ENCODE peak calls at places on chromosomes 1 and 21, in six cellular contexts. I is mucosa of descending colon, F is left lung, L is testis, G is colonic mucosa, H is mammary epithelial cell. E is an unnamed sample. For H3K4me1, the result is how much of the 10 kb centered on the place peaks cover.

GRCh38 chr1:201665036-201665435 is 126.1 kb downstream of the NAV1 start:
- DNase-seq in G (no peak), H (no peak), I (no peak), F (no peak), L (no peak), E (no peak)

GRCh38 chr1:201348211-201348566 is 29.3 kb downstream of the TNNT2 start:
- DNase-seq in H (peak), L (peak), F (no peak), I (no peak), G (peak), E (no peak)

GRCh38 chr21:44414291-44415072 is 40.8 kb upstream of the LRRC3 start:
- DNase-seq in F (peak), H (no peak), I (no peak), G (no peak), L (no peak), E (no peak)

GRCh38 chr1:57770772-57771171 is 346.9 kb upstream of the DAB1 start:
- DNase-seq in F (no peak), G (no peak), I (no peak), L (no peak), H (peak), E (no peak)

GRCh38 chr1:6912507-6912906 is 127.3 kb downstream of the CAMTA1 start:
- DNase-seq in H (no peak), F (peak), I (no peak), G (no peak), L (peak), E (peak)

GRCh38 chr1:89823679-89824292 is 3.0 kb downstream of the LRRC8D start:
- DNase-seq in L (peak), G (no peak), I (no peak), F (no peak), H (no peak), E (no peak)

GRCh38 chr1:236214761-236215160 is 67.0 kb downstream of the ERO1B start:
- DNase-seq in F (no peak), H (no peak), L (no peak), G (no peak), I (no peak), E (no peak)

GRCh38 chr1:11453742-11454442 is 25.1 kb upstream of the DISP3 start:
- DNase-seq in G (no peak), F (no peak), L (no peak), I (no peak), H (no peak), E (no peak)

GRCh38 chr1:228647523-228648444 is 87.5 kb upstream of the RHOU start:
- DNase-seq in F (peak), G (peak), L (peak), I (peak), H (peak), E (peak)

GRCh38 chr1:209493584-209493983 is 89.9 kb upstream of the CAMK1G start:
- DNase-seq in H (no peak), F (no peak), L (no peak), I (no peak), G (no peak), E (no peak)

GRCh38 chr1:64150266-64150665 is 53.2 kb upstream of the UBE2U start:
- DNase-seq in H (no peak), I (no peak), L (no peak), F (no peak), G (no peak), E (no peak)

GRCh38 chr1:215651867-215652266 is 84.8 kb downstream of the KCTD3 start:
- DNase-seq in H (no peak), F (no peak), I (no peak), L (no peak), G (no peak), E (no peak)

GRCh38 chr1:48093696-48094518 is 96.7 kb upstream of the TRABD2B start:
- DNase-seq in F (peak), L (peak), G (peak), H (peak), I (peak), E (peak)

GRCh38 chr1:57019240-57019805 is 53.5 kb upstream of the C8B start:
- DNase-seq in G (no peak), H (no peak), L (no peak), F (no peak), I (no peak), E (no peak)

GRCh38 chr1:6075747-6076146 is 30.1 kb downstream of the KCNAB2 start:
- DNase-seq in G (no peak), L (no peak), H (peak), F (no peak), I (no peak), E (no peak)

GRCh38 chr1:65148548-65149390 is 766 bp downstream of the AK4 start:
- DNase-seq in F (peak), I (peak), H (peak), L (peak), G (peak), E (peak)

GRCh38 chr21:25735895-25736597 is 1.3 kb downstream of the GABPA start:
- DNase-seq in I (no peak), F (no peak), H (peak), G (no peak), L (no peak), E (no peak)

GRCh38 chr1:186875874-186876273 is 47.1 kb downstream of the PLA2G4A start:
- DNase-seq in H (peak), F (no peak), G (no peak), I (no peak), L (no peak), E (no peak)

GRCh38 chr1:221689138-221689537 is 52.8 kb downstream of the DUSP10 start:
- DNase-seq in F (no peak), L (no peak), I (no peak), H (no peak), G (no peak), E (no peak)

GRCh38 chr1:19476440-19477190 is 8.7 kb downstream of the CAPZB start:
- DNase-seq in F (no peak), H (no peak), G (peak), L (no peak), I (no peak), E (peak)

GRCh38 chr1:197178998-197179397 is 32.5 kb upstream of the ASPM start:
- DNase-seq in H (no peak), G (no peak), L (no peak), I (no peak), F (no peak), E (no peak)

GRCh38 chr1:174023438-174023837 is 1.3 kb upstream of the RC3H1 start:
- DNase-seq in G (peak), I (no peak), H (peak), L (no peak), F (no peak), E (no peak)

GRCh38 chr1:212285685-212286436 is 651 bp downstream of the PPP2R5A start:
- DNase-seq in I (peak), F (peak), G (peak), H (peak), L (peak), E (peak)

GRCh38 chr1:27604579-27605299 is 795 bp upstream of the AHDC1 start:
- DNase-seq in F (no peak), I (no peak), L (no peak), G (no peak), H (no peak), E (no peak)

GRCh38 chr1:201119206-201119814 is 7.1 kb upstream of the CACNA1S start:
- DNase-seq in L (peak), H (no peak), F (no peak), I (no peak), G (peak), E (no peak)

DNA sequence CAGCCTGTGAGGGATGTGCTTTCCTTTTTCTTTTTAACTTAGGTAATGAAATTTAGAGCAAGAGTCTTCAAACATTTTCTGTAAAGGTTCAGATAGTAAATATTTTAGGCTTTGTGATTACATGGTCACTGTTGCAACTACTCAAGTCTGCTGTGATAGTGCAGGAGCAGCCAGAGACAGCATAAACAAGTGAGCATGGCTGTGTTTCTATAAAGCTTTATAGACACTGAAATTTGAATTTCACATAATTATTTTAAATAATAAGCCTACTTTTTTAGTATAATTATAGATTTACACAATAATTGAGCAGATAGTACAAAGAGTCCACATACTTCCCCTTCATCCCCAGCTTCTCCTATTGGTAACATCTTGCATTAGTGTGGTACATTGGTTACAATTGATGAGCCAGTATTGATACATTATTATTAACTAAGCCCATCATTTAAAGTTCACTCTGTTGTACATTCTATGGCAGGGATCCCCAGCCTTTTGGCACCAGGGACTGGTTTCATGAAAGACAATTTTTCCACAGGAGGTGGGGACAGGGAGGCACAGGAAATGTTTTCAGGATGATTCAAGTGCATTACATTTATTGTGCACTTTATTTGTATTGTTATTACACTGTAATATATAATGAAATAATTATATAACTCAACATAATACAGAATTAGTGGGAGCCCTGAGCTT is 3.0 kb downstream of the ATF6 start:
- DNase-seq in L (no peak), H (no peak), I (no peak), G (no peak), F (no peak), E (no peak)
- H3K4me1 ChIP-seq in L (under half), H (under half), I (under half), G (under half), F (half or more), E (under half)

GRCh38 chr1:169902750-169903149 is 9.1 kb upstream of the SCYL3 start:
- DNase-seq in I (no peak), F (no peak), L (no peak), G (no peak), H (no peak), E (no peak)

GRCh38 chr1:169900567-169900966 is 6.9 kb upstream of the SCYL3 start:
- DNase-seq in F (no peak), H (no peak), L (no peak), I (no peak), G (no peak), E (no peak)

GRCh38 chr1:169899519-169900217 is 6.0 kb upstream of the SCYL3 start:
- DNase-seq in H (peak), I (no peak), F (no peak), G (no peak), L (no peak), E (no peak)

GRCh38 chr1:169904834-169905233 is 11.1 kb upstream of the SCYL3 start:
- DNase-seq in G (no peak), H (no peak), I (no peak), L (no peak), F (no peak), E (no peak)

DNA sequence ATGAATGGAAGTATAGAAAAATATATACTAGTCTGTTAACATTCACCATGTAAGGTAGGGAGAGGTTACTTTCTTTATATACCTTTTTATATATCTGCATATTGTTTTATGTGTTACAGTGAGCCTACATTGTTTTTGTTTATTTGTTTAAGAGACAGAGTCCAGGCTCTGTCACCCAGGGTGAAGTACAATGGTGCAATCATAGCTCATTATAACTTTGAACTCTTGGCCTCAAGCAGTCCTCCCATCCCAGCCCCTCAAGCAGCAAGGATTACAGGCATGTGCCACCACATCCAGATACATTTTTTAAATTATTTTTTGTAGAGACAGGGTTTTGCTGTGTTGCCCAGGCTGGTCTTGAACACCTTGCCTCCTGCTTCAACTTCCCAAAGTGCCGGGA is 7.4 kb upstream of the SCYL3 start:
- DNase-seq in I (no peak), G (no peak), L (no peak), F (no peak), H (no peak), E (no peak)
- H3K4me1 ChIP-seq in I (under half), G (under half), L (under half), F (under half), H (under half), E (under half)

GRCh38 chr1:33338495-33339211 is 17.8 kb upstream of the A3GALT2 start:
- DNase-seq in L (peak), H (peak), I (no peak), F (no peak), G (no peak), E (peak)
- H3K4me1 ChIP-seq in L (half or more), H (half or more), I (half or more), F (half or more), G (under half), E (half or more)

GRCh38 chr21:41479686-41480085 is 28.3 kb downstream of the TMPRSS2 start:
- DNase-seq in L (no peak), F (no peak), G (no peak), I (no peak), H (no peak), E (no peak)

GRCh38 chr21:41482980-41483379 is 25.0 kb downstream of the TMPRSS2 start:
- DNase-seq in F (no peak), G (no peak), I (no peak), L (no peak), H (no peak), E (no peak)

GRCh38 chr21:41482321-41482720 is 25.6 kb downstream of the TMPRSS2 start:
- DNase-seq in H (peak), I (no peak), F (no peak), L (no peak), G (no peak), E (no peak)

GRCh38 chr21:41480086-41480690 is 27.8 kb downstream of the TMPRSS2 start:
- DNase-seq in L (no peak), H (no peak), G (peak), I (peak), F (no peak), E (no peak)

DNA sequence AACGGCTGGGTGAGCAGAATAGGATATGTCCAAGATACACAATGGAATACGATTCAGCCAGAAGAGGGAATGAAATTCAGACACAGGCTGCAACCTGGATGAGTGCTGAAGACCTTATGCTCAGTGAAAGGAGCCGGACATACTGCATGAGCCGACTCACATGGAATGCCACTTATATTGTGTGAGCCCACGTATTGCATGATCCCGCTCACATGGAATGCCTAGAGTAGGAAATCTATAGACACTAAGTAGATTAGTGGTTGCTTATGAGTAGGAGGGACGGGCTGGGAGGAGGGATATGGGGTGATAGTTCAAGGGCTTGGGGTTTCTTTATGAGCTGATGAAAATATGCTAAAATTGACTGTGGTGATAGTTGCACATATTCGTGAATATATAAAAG is 26.8 kb downstream of the TMPRSS2 start:
- DNase-seq in I (no peak), G (no peak), F (no peak), L (no peak), H (no peak), E (no peak)
- H3K4me1 ChIP-seq in I (under half), G (under half), F (under half), L (under half), H (under half), E (under half)

GRCh38 chr1:31952825-31953220 is 14.7 kb upstream of the PTP4A2 start:
- DNase-seq in I (no peak), G (no peak), F (no peak), L (no peak), H (no peak), E (no peak)

GRCh38 chr1:31954607-31955283 is 16.6 kb upstream of the PTP4A2 start:
- DNase-seq in L (peak), G (peak), H (peak), F (peak), I (peak), E (peak)

GRCh38 chr1:31944205-31945089 is 6.3 kb upstream of the PTP4A2 start:
- DNase-seq in L (peak), G (peak), F (peak), I (peak), H (no peak), E (peak)

GRCh38 chr1:31951276-31951675 is 13.1 kb upstream of the PTP4A2 start:
- DNase-seq in H (no peak), F (no peak), G (no peak), L (no peak), I (no peak), E (no peak)

GRCh38 chr1:31949862-31950261 is 11.7 kb upstream of the PTP4A2 start:
- DNase-seq in H (no peak), I (no peak), G (no peak), F (no peak), L (no peak), E (no peak)
- H3K4me1 ChIP-seq in H (under half), I (under half), G (under half), F (under half), L (under half), E (under half)

DNA sequence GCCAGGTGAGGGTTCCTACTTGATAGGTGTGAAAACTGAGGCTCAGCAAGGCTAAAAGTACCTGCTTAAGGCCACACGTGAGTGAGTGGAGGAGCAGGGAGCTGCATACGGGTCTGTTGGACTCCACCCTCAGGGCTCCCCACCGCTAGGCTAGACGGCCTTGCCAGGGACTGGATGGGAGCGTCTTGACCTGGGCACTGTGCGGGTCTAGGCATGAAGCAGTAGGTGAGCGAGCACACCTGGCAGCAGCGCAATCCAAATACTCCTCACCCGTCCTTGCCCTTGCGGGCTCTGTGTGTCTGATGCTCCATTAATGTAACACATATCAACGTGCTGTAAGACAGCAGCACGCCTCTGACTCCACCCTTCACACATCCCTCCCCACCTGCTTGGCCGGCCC is 94.0 kb downstream of the LACTBL1 start:
- DNase-seq in I (no peak), H (peak), L (no peak), F (no peak), G (no peak), E (no peak)
- H3K4me1 ChIP-seq in I (under half), H (under half), L (under half), F (under half), G (under half), E (under half)

GRCh38 chr1:31697369-31697984 is 6.3 kb downstream of the COL16A1 start:
- DNase-seq in G (no peak), F (peak), L (no peak), H (no peak), I (no peak), E (no peak)
- H3K4me1 ChIP-seq in G (under half), F (under half), L (under half), H (half or more), I (under half), E (under half)

GRCh38 chr21:45458281-45459170 is 53.6 kb downstream of the COL18A1 start:
- DNase-seq in I (peak), L (no peak), G (no peak), H (no peak), F (peak), E (peak)
- H3K4me1 ChIP-seq in I (under half), L (under half), G (under half), H (under half), F (under half), E (under half)

GRCh38 chr1:40179496-40180089 is 18.4 kb downstream of the RLF start:
- DNase-seq in F (no peak), L (no peak), H (no peak), G (no peak), I (no peak), E (no peak)

GRCh38 chr1:40174788-40175187 is 13.6 kb downstream of the RLF start:
- DNase-seq in L (no peak), F (no peak), I (no peak), H (no peak), G (no peak), E (no peak)

GRCh38 chr1:40182956-40183710 is 21.9 kb downstream of the RLF start:
- DNase-seq in I (no peak), L (no peak), F (no peak), G (no peak), H (no peak), E (no peak)

GRCh38 chr1:40184193-40184592 is 23.0 kb downstream of the RLF start:
- DNase-seq in G (no peak), F (no peak), H (no peak), I (no peak), L (no peak), E (no peak)

DNA sequence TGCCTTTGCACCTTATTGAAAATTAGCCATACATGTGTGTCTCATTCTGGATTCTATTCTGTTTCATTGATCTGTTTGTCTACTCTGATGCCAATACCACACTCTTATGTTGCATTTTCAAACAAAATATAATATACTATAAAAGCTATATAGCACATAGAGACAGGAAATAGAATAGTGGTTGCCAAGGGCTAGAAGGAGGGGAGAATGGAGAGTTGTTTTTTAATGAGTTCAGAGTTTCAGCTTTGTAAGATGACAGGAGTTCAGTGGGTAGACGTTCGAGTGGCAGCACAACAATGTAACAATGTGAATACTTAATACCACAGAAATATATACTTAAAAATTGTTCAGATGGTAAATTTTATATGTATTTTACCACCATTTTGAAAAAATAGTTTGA is 17.0 kb downstream of the RLF start:
- DNase-seq in F (no peak), H (no peak), G (no peak), L (no peak), I (no peak), E (no peak)
- H3K4me1 ChIP-seq in F (under half), H (under half), G (under half), L (under half), I (under half), E (under half)

GRCh38 chr1:3348196-3348865 is 106.1 kb upstream of the ARHGEF16 start:
- DNase-seq in I (no peak), G (no peak), F (no peak), L (peak), H (no peak), E (no peak)

GRCh38 chr1:3345792-3346191 is 108.7 kb upstream of the ARHGEF16 start:
- DNase-seq in I (no peak), L (no peak), G (no peak), F (no peak), H (no peak), E (no peak)

GRCh38 chr1:3349161-3349967 is 105.1 kb upstream of the ARHGEF16 start:
- DNase-seq in I (no peak), L (peak), G (no peak), F (no peak), H (no peak), E (peak)

GRCh38 chr1:3346478-3346877 is 108.0 kb upstream of the ARHGEF16 start:
- DNase-seq in G (no peak), I (no peak), F (no peak), H (no peak), L (no peak), E (no peak)

GRCh38 chr1:3347257-3348020 is 107.0 kb upstream of the ARHGEF16 start:
- DNase-seq in G (no peak), F (no peak), H (no peak), I (no peak), L (no peak), E (peak)
- H3K4me1 ChIP-seq in G (under half), F (under half), H (under half), I (under half), L (under half), E (under half)

E was measured in right cardiac atrium.